ENCODE peak calls at places on chromosome 22, in seven cellular contexts. B is stomach, K is HAP-1, M is neuronal stem cell, O is mesenchymal stem cell, W is GM12865, Z is lower lobe of right lung. T is an unnamed sample.

GRCh38 chr22:33105501-33105911 is 47.3 kb upstream of the SYN3 start:
- DNase-seq in B (no peak), K (no peak), M (no peak), O (peak; percentile 28), W (no peak), Z (no peak), T (no peak)

GRCh38 chr22:32850591-32851517 is 49.3 kb downstream of the TIMP3 start:
- DNase-seq in B (peak; percentile 43), K (no peak), M (no peak), O (peak; percentile 32), W (no peak), Z (no peak), T (peak; percentile 29)

GRCh38 chr22:19742160-19743066 is 18.2 kb upstream of the TBX1 start:
- DNase-seq in B (no peak), K (no peak), M (no peak), O (no peak), W (no peak), Z (no peak), T (no peak)

GRCh38 chr22:23277583-23278295 is 97.4 kb downstream of the BCR start:
- DNase-seq in B (no peak), K (no peak), M (no peak), O (no peak), W (no peak), Z (no peak), T (no peak)

GRCh38 chr22:48534395-48534958 is 1293.2 kb downstream of the BRD1 start:
- DNase-seq in B (no peak), K (no peak), M (no peak), O (no peak), W (no peak), Z (no peak), T (no peak)

GRCh38 chr22:38501797-38502672 is 4.1 kb downstream of the DDX17 start:
- DNase-seq in B (no peak), K (no peak), M (no peak), O (no peak), W (no peak), Z (no peak), T (no peak)

GRCh38 chr22:46044718-46045458 is 67.9 kb upstream of the WNT7B start:
- DNase-seq in B (peak; percentile 50), K (peak; percentile 57), M (no peak), O (peak; percentile 19), W (no peak), Z (peak; percentile 69), T (no peak)

GRCh38 chr22:47035443-47035881 is 273.0 kb downstream of the TBC1D22A start:
- DNase-seq in B (no peak), K (no peak), M (no peak), O (peak; percentile 29), W (no peak), Z (peak; percentile 36), T (peak; percentile 56)

GRCh38 chr22:19042285-19043110 is 79.7 kb downstream of the DGCR2 start:
- DNase-seq in B (no peak), K (no peak), M (no peak), O (no peak), W (no peak), Z (peak; percentile 35), T (no peak)

GRCh38 chr22:29334696-29335344 is 19.3 kb upstream of the RASL10A start:
- DNase-seq in B (no peak), K (no peak), M (no peak), O (no peak), W (no peak), Z (no peak), T (peak; percentile 22)

GRCh38 chr22:26476705-26477340 is 6.8 kb downstream of the HPS4 start:
- DNase-seq in B (no peak), K (no peak), M (no peak), O (peak; percentile 58), W (no peak), Z (no peak), T (peak; percentile 92)

GRCh38 chr22:24516301-24516737 is 21.2 kb downstream of the UPB1 start:
- DNase-seq in B (no peak), K (no peak), M (no peak), O (peak; percentile 96), W (peak; percentile 64), Z (no peak), T (peak; percentile 87)

GRCh38 chr22:48102581-48102980 is 1340.1 kb downstream of the TBC1D22A start:
- DNase-seq in B (peak; percentile 17), K (no peak), M (no peak), O (no peak), W (no peak), Z (no peak), T (no peak)

GRCh38 chr22:41564563-41564962 is 3.8 kb downstream of the CSDC2 start:
- DNase-seq in B (no peak), K (no peak), M (no peak), O (peak; percentile 40), W (no peak), Z (no peak), T (peak; percentile 61)

GRCh38 chr22:29842740-29843139 is 4.7 kb upstream of the ASCC2 start:
- DNase-seq in B (no peak), K (no peak), M (no peak), O (peak; percentile 98), W (no peak), Z (no peak), T (peak; percentile 86)

GRCh38 chr22:47220752-47221151 is 458.3 kb downstream of the TBC1D22A start:
- DNase-seq in B (no peak), K (no peak), M (no peak), O (no peak), W (no peak), Z (no peak), T (no peak)

GRCh38 chr22:17638182-17638431 is 450 bp upstream of the BCL2L13 start:
- DNase-seq in B (no peak), K (no peak), M (no peak), O (peak; percentile 93), W (no peak), Z (no peak), T (no peak)

GRCh38 chr22:38120359-38121110 is 10.1 kb upstream of the BAIAP2L2 start:
- DNase-seq in B (no peak), K (no peak), M (no peak), O (no peak), W (no peak), Z (peak; percentile 35), T (no peak)

GRCh38 chr22:25582946-25583345 is 18.5 kb downstream of the GRK3 start:
- DNase-seq in B (no peak), K (no peak), M (no peak), O (no peak), W (no peak), Z (no peak), T (peak; percentile 14)

T was measured in amniotic epithelial cell.